ENCODE peak calls at places on chromosome 10, in nine cellular contexts. Q, L, F, P, E, J, D, R and N are unnamed samples. For H3K4me1, the result is how much of the 10 kb centered on the place peaks cover.

GRCh38 chr10:27890971-27891370 is 107.9 kb downstream of the ODAD2 start:
- DNase-seq in Q (no peak), L (no peak), F (no peak), P (no peak), E (no peak), J (no peak), D (no peak), R (no peak), N (no peak)

GRCh38 chr10:22505923-22506685 is 160.8 kb downstream of the SPAG6 start:
- DNase-seq in Q (no peak), L (no peak), F (no peak), P (no peak), E (no peak), J (no peak), D (no peak), R (no peak), N (no peak)

GRCh38 chr10:75284097-75284485 is 48.3 kb upstream of the COMTD1 start:
- DNase-seq in Q (no peak), L (no peak), F (no peak), P (no peak), E (no peak), J (no peak), D (no peak), R (no peak), N (no peak)

GRCh38 chr10:23079700-23080099 is 15.7 kb upstream of the MSRB2 start:
- DNase-seq in Q (no peak), L (no peak), F (no peak), P (no peak), E (no peak), J (no peak), D (no peak), R (no peak), N (no peak)

GRCh38 chr10:77247076-77247561 is 390.5 kb downstream of the KCNMA1 start:
- DNase-seq in Q (no peak), L (no peak), F (peak), P (no peak), E (no peak), J (no peak), D (no peak), R (no peak), N (no peak)

GRCh38 chr10:18140957-18141888 is 999 bp downstream of the CACNB2 start:
- DNase-seq in Q (no peak), L (no peak), F (peak), P (no peak), E (no peak), J (no peak), D (no peak), R (no peak), N (no peak)

GRCh38 chr10:7202804-7203203 is 208.0 kb downstream of the SFMBT2 start:
- DNase-seq in Q (no peak), L (no peak), F (no peak), P (no peak), E (no peak), J (no peak), D (no peak), R (no peak), N (no peak)

GRCh38 chr10:76352300-76352699 is 920.9 kb downstream of the LRMDA start:
- DNase-seq in Q (no peak), L (no peak), F (no peak), P (no peak), E (no peak), J (no peak), D (no peak), R (no peak), N (no peak)

GRCh38 chr10:51297438-51297837 is 223.2 kb downstream of the PRKG1 start:
- DNase-seq in Q (no peak), L (no peak), F (no peak), P (no peak), E (no peak), J (no peak), D (no peak), R (no peak), N (no peak)

GRCh38 chr10:125977206-125977605 is 80.8 kb downstream of the FANK1 start:
- DNase-seq in Q (no peak), L (no peak), F (no peak), P (no peak), E (no peak), J (no peak), D (peak), R (no peak), N (no peak)

GRCh38 chr10:27743736-27744477 is 1.7 kb downstream of the MKX start:
- DNase-seq in Q (no peak), L (no peak), F (no peak), P (no peak), E (peak), J (no peak), D (no peak), R (no peak), N (peak)

GRCh38 chr10:25047902-25048301 is 31.5 kb downstream of the THNSL1 start:
- DNase-seq in Q (no peak), L (no peak), F (no peak), P (no peak), E (no peak), J (no peak), D (no peak), R (peak), N (no peak)

GRCh38 chr10:70843776-70844489 is 28.2 kb downstream of the SGPL1 start:
- DNase-seq in Q (no peak), L (no peak), F (no peak), P (no peak), E (no peak), J (no peak), D (no peak), R (no peak), N (no peak)

GRCh38 chr10:35822316-35822715 is 180.2 kb upstream of the FZD8 start:
- DNase-seq in Q (no peak), L (no peak), F (peak), P (no peak), E (peak), J (peak), D (peak), R (peak), N (peak)

GRCh38 chr10:62961951-62962523 is 145.9 kb upstream of the EGR2 start:
- DNase-seq in Q (no peak), L (no peak), F (no peak), P (no peak), E (no peak), J (no peak), D (no peak), R (peak), N (no peak)

GRCh38 chr10:30036811-30037210 is 22.6 kb downstream of the JCAD start:
- DNase-seq in Q (no peak), L (no peak), F (no peak), P (no peak), E (no peak), J (no peak), D (no peak), R (no peak), N (no peak)

GRCh38 chr10:132541601-132542011 is 4.0 kb downstream of the INPP5A start:
- DNase-seq in Q (no peak), L (no peak), F (peak), P (no peak), E (no peak), J (no peak), D (no peak), R (no peak), N (peak)

GRCh38 chr10:121583857-121584256 is 14.4 kb downstream of the FGFR2 start:
- DNase-seq in Q (no peak), L (no peak), F (no peak), P (no peak), E (no peak), J (no peak), D (no peak), R (no peak), N (no peak)

GRCh38 chr10:124566981-124567835 is 105.6 kb downstream of the LHPP start:
- DNase-seq in Q (no peak), L (no peak), F (no peak), P (no peak), E (peak), J (peak), D (no peak), R (no peak), N (peak)

GRCh38 chr10:103499881-103500280 is 6.4 kb downstream of the NEURL1 start:
- DNase-seq in Q (no peak), L (no peak), F (no peak), P (no peak), E (no peak), J (peak), D (no peak), R (no peak), N (no peak)

GRCh38 chr10:1939016-1939415 is 201.7 kb upstream of the ADARB2 start:
- DNase-seq in Q (no peak), L (no peak), F (no peak), P (no peak), E (no peak), J (no peak), D (no peak), R (no peak), N (no peak)

GRCh38 chr10:122269097-122269687 is 1.9 kb upstream of the BTBD16 start:
- DNase-seq in Q (no peak), L (no peak), F (no peak), P (no peak), E (no peak), J (no peak), D (no peak), R (no peak), N (no peak)

GRCh38 chr10:119595134-119595714 is 1.5 kb downstream of the TIAL1 start:
- DNase-seq in Q (no peak), L (no peak), F (no peak), P (no peak), E (no peak), J (no peak), D (no peak), R (no peak), N (no peak)

GRCh38 chr10:59991661-59992060 is 85.3 kb upstream of the CCDC6 start:
- DNase-seq in Q (no peak), L (no peak), F (peak), P (peak), E (no peak), J (no peak), D (no peak), R (no peak), N (no peak)

GRCh38 chr10:122248356-122249302 is 22.5 kb upstream of the BTBD16 start:
- DNase-seq in Q (no peak), L (no peak), F (no peak), P (no peak), E (no peak), J (no peak), D (no peak), R (no peak), N (no peak)

GRCh38 chr10:49435225-49435624 is 39.3 kb upstream of the DRGX start:
- DNase-seq in Q (no peak), L (no peak), F (no peak), P (no peak), E (no peak), J (no peak), D (no peak), R (no peak), N (no peak)

GRCh38 chr10:71269301-71270288 is 49.5 kb upstream of the SLC29A3 start:
- DNase-seq in Q (no peak), L (no peak), F (no peak), P (no peak), E (no peak), J (no peak), D (peak), R (peak), N (no peak)

GRCh38 chr10:124349231-124349992 is 69.3 kb downstream of the OAT start:
- DNase-seq in Q (no peak), L (no peak), F (no peak), P (no peak), E (peak), J (no peak), D (no peak), R (no peak), N (no peak)

DNA sequence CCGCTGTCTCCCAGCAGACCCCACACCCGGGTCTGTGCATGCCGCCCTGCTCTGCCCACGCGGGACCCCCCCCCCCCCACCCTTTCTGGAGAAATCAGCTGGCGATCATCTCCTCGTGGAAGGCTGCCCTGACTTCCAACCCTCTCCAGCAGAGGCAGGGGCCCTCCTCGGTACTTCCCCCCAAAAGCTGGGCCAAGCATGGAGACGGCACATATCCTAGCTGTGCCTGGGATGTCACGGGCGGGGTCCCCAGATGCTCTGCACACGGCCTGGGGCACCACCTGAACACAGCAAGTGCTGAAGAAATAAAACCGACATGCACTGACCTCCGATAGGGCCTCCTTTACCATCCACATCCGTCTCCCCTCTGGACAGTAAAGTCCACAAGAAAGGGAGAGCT is 96.0 kb downstream of the DIP2C start:
- DNase-seq in Q (no peak), L (no peak), F (no peak), P (no peak), E (peak), J (peak), D (no peak), R (no peak), N (no peak)
- H3K4me3 ChIP-seq in Q (no peak), L (no peak), F (no peak), P (no peak), E (no peak), J (no peak), D (no peak), R (no peak), N (no peak)

GRCh38 chr10:79074732-79075131 is 6.0 kb downstream of the ZMIZ1 start:
- DNase-seq in Q (no peak), L (no peak), F (peak), P (no peak), E (peak), J (no peak), D (no peak), R (no peak), N (no peak)

GRCh38 chr10:79073784-79074432 is 5.1 kb downstream of the ZMIZ1 start:
- DNase-seq in Q (no peak), L (no peak), F (peak), P (no peak), E (peak), J (no peak), D (no peak), R (no peak), N (peak)

GRCh38 chr10:79072041-79072441 is 3.3 kb downstream of the ZMIZ1 start:
- DNase-seq in Q (no peak), L (no peak), F (no peak), P (no peak), E (no peak), J (no peak), D (no peak), R (no peak), N (no peak)

GRCh38 chr10:79071535-79071923 is 2.8 kb downstream of the ZMIZ1 start:
- DNase-seq in Q (no peak), L (no peak), F (no peak), P (no peak), E (no peak), J (no peak), D (no peak), R (no peak), N (no peak)

DNA sequence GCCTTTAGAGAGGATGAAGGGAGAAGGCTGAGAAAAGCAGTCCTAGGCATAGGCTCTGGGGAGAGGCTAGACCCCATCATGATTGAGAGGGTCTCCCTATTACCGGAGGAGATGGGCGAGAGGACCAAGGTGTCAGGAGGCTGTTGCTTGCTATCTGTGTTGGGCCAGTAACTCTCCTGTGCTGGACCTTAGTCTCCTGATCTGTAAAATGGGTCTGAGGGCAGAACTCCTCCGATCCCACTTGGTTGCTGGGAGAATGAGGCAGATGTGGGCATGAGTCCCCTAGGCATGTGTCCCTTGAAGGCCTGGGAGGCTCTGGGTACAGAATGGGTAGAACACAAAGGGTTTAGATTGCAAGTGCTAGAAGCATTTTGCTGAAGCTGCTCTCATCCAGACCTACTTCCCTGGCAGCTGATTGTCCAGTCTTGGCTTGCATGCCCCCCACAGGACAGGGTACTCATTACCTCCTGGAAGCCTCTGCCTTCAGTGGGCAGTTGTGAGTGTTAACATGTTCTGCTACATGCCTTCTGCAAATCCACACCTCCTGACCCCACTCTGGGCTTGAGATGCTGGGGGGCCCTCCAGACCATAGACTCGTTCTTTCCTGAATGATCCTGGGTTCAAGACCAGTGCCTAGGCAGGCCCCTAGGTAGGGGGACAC is 4.4 kb downstream of the ZMIZ1 start:
- DNase-seq in Q (no peak), L (no peak), F (no peak), P (no peak), E (no peak), J (no peak), D (no peak), R (no peak), N (no peak)
- H3K4me1 ChIP-seq in Q (half or more), L (under half), F (half or more), P (half or more), E (half or more), J (under half), D (under half), R (under half), N (half or more)

DNA sequence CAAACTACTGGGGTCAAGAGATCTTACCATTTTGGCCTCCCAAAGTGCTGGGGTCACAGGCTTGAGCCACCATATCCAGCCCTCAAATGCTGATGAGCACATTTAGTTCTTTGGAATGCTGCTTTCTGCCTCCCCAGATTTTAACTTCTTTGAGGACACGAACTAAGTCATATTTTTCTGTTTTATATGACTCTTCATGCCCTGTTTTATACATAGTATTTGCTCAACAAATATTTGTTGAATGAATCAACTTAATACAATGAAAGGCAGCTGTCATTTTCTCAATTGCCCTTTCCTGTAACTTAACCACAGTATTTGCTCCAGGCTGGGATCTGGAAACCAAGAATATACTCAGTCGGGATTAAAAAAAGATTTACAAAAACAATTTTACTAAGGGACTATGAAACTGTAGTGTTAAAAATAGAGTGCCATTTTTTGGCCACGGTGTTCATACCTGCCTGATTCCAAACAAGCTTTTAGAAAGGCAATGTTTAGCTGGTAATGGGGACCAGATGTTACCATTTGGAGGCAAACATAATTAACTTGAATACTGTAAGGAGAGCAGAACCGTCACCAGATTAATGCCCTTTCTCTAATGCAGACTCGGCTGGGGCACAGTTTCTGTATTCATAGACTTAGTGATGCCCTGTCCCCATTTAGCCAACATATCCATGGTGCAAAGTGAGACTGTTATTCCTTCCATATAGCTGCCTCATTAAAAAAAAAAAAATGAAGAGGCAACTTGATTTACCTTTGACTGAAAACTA is 117.6 kb downstream of the NRP1 start:
- DNase-seq in Q (peak), L (no peak), F (no peak), P (peak), E (no peak), J (no peak), D (no peak), R (no peak), N (no peak)
- H3K4me3 ChIP-seq in Q (no peak), L (no peak), F (no peak), P (no peak), E (no peak), J (no peak), D (no peak), R (no peak), N (no peak)

DNA sequence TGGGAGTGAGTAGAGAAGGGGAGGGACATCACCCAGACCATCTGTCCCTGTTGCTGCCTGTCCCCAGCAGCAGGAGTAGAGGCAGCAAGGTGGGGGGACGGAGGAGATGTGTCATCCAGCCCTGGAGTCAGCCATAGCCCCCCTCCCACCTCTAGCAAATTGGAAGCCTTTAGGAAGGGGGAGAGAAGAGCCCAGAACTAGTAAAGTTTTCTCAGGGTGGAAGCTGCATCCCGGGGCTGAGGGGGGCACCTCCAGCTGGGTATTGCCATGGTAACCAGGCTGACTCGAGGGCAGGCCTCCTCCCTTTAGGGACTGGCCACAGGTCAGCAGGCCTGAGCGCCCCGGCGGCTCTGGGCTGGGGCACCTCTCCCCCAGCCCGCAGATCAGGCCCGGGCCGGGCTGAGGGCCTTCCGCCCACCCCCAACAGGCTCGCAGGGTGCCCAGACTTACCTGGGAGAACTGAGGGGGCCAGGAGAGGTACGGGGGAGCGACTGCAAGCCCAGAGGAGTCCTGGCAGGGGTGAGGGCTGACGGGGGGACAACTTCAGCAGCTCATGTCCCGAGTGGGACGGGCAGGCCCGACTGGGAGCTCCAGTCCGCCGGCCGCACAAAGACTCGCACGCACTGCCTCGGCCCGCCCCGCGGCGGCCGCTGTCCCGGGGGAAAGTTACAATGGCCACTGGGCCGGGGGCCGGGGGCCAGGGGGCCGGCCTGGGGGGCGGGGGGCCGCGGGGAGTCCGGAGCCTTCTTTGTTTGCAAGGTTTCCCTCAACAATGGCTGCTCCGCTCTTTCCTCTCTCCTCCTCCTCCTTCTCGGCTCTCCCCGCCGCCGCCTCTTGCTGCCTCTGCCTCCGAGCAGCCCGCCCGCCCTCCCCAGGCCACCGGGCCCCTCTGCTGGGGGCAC is 6.0 kb downstream of the LDB1 start:
- DNase-seq in Q (no peak), L (no peak), F (no peak), P (no peak), E (peak), J (peak), D (no peak), R (no peak), N (peak)
- H3K4me1 ChIP-seq in Q (half or more), L (under half), F (half or more), P (half or more), E (half or more), J (under half), D (under half), R (under half), N (half or more)

GRCh38 chr10:94006591-94007550 is 13.1 kb downstream of the PLCE1 start:
- DNase-seq in Q (no peak), L (no peak), F (peak), P (no peak), E (no peak), J (no peak), D (no peak), R (no peak), N (no peak)
- H3K4me3 ChIP-seq in Q (no peak), L (no peak), F (no peak), P (no peak), E (no peak), J (no peak), D (no peak), R (no peak), N (no peak)